ENCODE peak calls at places on chromosome 21, in ten cellular contexts. E is right cardiac atrium, P is progenitor cell of endocrine pancreas, G is NCI-H446, H is HT-29, Q is brain microvascular endothelial cell, S is fibroblast of lung, D is left colon, N is astrocyte of the spinal cord, X is GM23338. A is an unnamed sample.

GRCh38 chr21:43758132-43758619 is 17.9 kb downstream of the CSTB start:
- DNase-seq in E (peak), P (no peak), G (no peak), H (no peak), Q (no peak), S (peak), D (no peak), N (peak), X (no peak), A (no peak)

GRCh38 chr21:29168874-29169273 is 38.4 kb downstream of the MAP3K7CL start:
- DNase-seq in E (no peak), P (no peak), G (no peak), H (peak), Q (no peak), S (peak), D (no peak), N (no peak), X (no peak), A (no peak)

GRCh38 chr21:31145271-31145801 is 107.1 kb upstream of the KRTAP19-8 start:
- DNase-seq in E (no peak), P (no peak), G (peak), H (no peak), Q (no peak), S (no peak), D (no peak), N (no peak), X (no peak), A (no peak)

GRCh38 chr21:31284797-31285397 is 59.2 kb downstream of the TIAM1 start:
- DNase-seq in E (peak), P (no peak), G (no peak), H (no peak), Q (peak), S (peak), D (no peak), N (peak), X (no peak), A (no peak)

GRCh38 chr21:14353712-14354111 is 29.2 kb downstream of the HSPA13 start:
- DNase-seq in E (no peak), P (no peak), G (no peak), H (no peak), Q (no peak), S (no peak), D (no peak), N (no peak), X (peak), A (no peak)

GRCh38 chr21:43317959-43318358 is 109.0 kb downstream of the SIK1 start:
- DNase-seq in E (no peak), P (no peak), G (no peak), H (no peak), Q (no peak), S (no peak), D (no peak), N (no peak), X (no peak), A (no peak)

GRCh38 chr21:37380349-37381323 is 14.1 kb downstream of the DYRK1A start:
- DNase-seq in E (no peak), P (no peak), G (no peak), H (no peak), Q (no peak), S (no peak), D (peak), N (no peak), X (peak), A (no peak)

GRCh38 chr21:41746744-41747006 is 20.2 kb downstream of the RIPK4 start:
- DNase-seq in E (no peak), P (no peak), G (no peak), H (no peak), Q (no peak), S (no peak), D (no peak), N (no peak), X (no peak), A (no peak)

GRCh38 chr21:41680444-41681335 is 86.2 kb downstream of the RIPK4 start:
- DNase-seq in E (no peak), P (no peak), G (no peak), H (peak), Q (no peak), S (no peak), D (no peak), N (no peak), X (peak), A (no peak)

GRCh38 chr21:36881223-36881622 is 85.2 kb downstream of the HLCS start:
- DNase-seq in E (no peak), P (no peak), G (no peak), H (no peak), Q (peak), S (peak), D (no peak), N (peak), X (no peak), A (no peak)

GRCh38 chr21:29148535-29148934 is 18.1 kb downstream of the MAP3K7CL start:
- DNase-seq in E (no peak), P (no peak), G (peak), H (no peak), Q (no peak), S (peak), D (no peak), N (peak), X (no peak), A (no peak)

GRCh38 chr21:26072891-26073615 is 97.5 kb downstream of the APP start:
- DNase-seq in E (no peak), P (no peak), G (no peak), H (no peak), Q (peak), S (peak), D (no peak), N (peak), X (no peak), A (no peak)

GRCh38 chr21:39048574-39048973 is 134.7 kb downstream of the PSMG1 start:
- DNase-seq in E (no peak), P (no peak), G (no peak), H (no peak), Q (peak), S (peak), D (no peak), N (peak), X (no peak), A (no peak)

GRCh38 chr21:28714795-28715464 is 277.7 kb downstream of the LTN1 start:
- DNase-seq in E (no peak), P (no peak), G (no peak), H (no peak), Q (peak), S (peak), D (no peak), N (peak), X (no peak), A (no peak)

GRCh38 chr21:18041012-18041411 is 203.6 kb upstream of the CHODL start:
- DNase-seq in E (no peak), P (no peak), G (peak), H (peak), Q (no peak), S (no peak), D (no peak), N (peak), X (peak), A (no peak)

GRCh38 chr21:29238967-29239289 is 59.8 kb upstream of the BACH1 start:
- DNase-seq in E (no peak), P (no peak), G (no peak), H (no peak), Q (peak), S (peak), D (no peak), N (peak), X (no peak), A (no peak)

GRCh38 chr21:19553930-19554615 is 1150.5 kb upstream of the TMPRSS15 start:
- DNase-seq in E (no peak), P (no peak), G (peak), H (no peak), Q (no peak), S (no peak), D (no peak), N (no peak), X (peak), A (no peak)

GRCh38 chr21:32403201-32403701 is 9.3 kb upstream of the EVA1C start:
- DNase-seq in E (peak), P (peak), G (peak), H (peak), Q (peak), S (peak), D (peak), N (peak), X (peak), A (no peak)

GRCh38 chr21:15735409-15735808 is 5.6 kb downstream of the USP25 start:
- DNase-seq in E (no peak), P (no peak), G (no peak), H (no peak), Q (no peak), S (no peak), D (no peak), N (no peak), X (no peak), A (no peak)

GRCh38 chr21:42215942-42216725 is 2.8 kb upstream of the ABCG1 start:
- DNase-seq in E (no peak), P (no peak), G (no peak), H (no peak), Q (no peak), S (no peak), D (no peak), N (no peak), X (no peak), A (no peak)

GRCh38 chr21:39386194-39386593 is 37.3 kb upstream of the HMGN1 start:
- DNase-seq in E (peak), P (no peak), G (no peak), H (peak), Q (no peak), S (no peak), D (peak), N (peak), X (no peak), A (no peak)

GRCh38 chr21:40511976-40512375 is 335.0 kb downstream of the DSCAM start:
- DNase-seq in E (no peak), P (no peak), G (no peak), H (no peak), Q (no peak), S (peak), D (no peak), N (peak), X (no peak), A (no peak)

GRCh38 chr21:28216976-28217523 is 775.6 kb downstream of the LTN1 start:
- DNase-seq in E (no peak), P (no peak), G (no peak), H (no peak), Q (no peak), S (no peak), D (no peak), N (no peak), X (no peak), A (no peak)

GRCh38 chr21:33198346-33199135 is 31.2 kb upstream of the IFNAR2 start:
- DNase-seq in E (peak), P (no peak), G (no peak), H (no peak), Q (no peak), S (peak), D (peak), N (no peak), X (no peak), A (no peak)

GRCh38 chr21:26043891-26044290 is 126.7 kb downstream of the APP start:
- DNase-seq in E (no peak), P (no peak), G (no peak), H (no peak), Q (no peak), S (no peak), D (no peak), N (no peak), X (no peak), A (no peak)

GRCh38 chr21:26550357-26550756 is 22.7 kb downstream of the CYYR1 start:
- DNase-seq in E (no peak), P (no peak), G (no peak), H (no peak), Q (no peak), S (no peak), D (no peak), N (peak), X (no peak), A (no peak)

GRCh38 chr21:44370771-44371410 is 17.5 kb downstream of the TRPM2 start:
- DNase-seq in E (no peak), P (no peak), G (no peak), H (no peak), Q (no peak), S (no peak), D (no peak), N (no peak), X (no peak), A (no peak)

GRCh38 chr21:42556476-42556875 is 42.8 kb downstream of the SLC37A1 start:
- DNase-seq in E (no peak), P (no peak), G (no peak), H (no peak), Q (no peak), S (no peak), D (peak), N (no peak), X (no peak), A (no peak)

GRCh38 chr21:44304041-44304738 is 4.3 kb downstream of the PFKL start:
- DNase-seq in E (no peak), P (no peak), G (no peak), H (no peak), Q (no peak), S (no peak), D (no peak), N (no peak), X (no peak), A (no peak)

GRCh38 chr21:41817228-41817627 is 50.4 kb upstream of the RIPK4 start:
- DNase-seq in E (peak), P (peak), G (no peak), H (peak), Q (peak), S (peak), D (no peak), N (peak), X (peak), A (no peak)

GRCh38 chr21:45030637-45031218 is 43.7 kb upstream of the ADARB1 start:
- DNase-seq in E (no peak), P (no peak), G (no peak), H (no peak), Q (no peak), S (no peak), D (no peak), N (no peak), X (no peak), A (no peak)

GRCh38 chr21:33300701-33301631 is 23.8 kb upstream of the IFNAR1 start:
- DNase-seq in E (no peak), P (no peak), G (no peak), H (peak), Q (no peak), S (no peak), D (peak), N (no peak), X (no peak), A (no peak)

A was measured in D721Med.